ENCODE peak calls at places on chromosomes 3 and 15, in ten cellular contexts. B, P, U, C, S, I, T, X, Q and N are unnamed samples. For H3K9me3, the result is how much of the 10 kb centered on the place peaks cover.

GRCh38 chr3:124281453-124282316 is 289.8 kb upstream of the ROPN1 start:
- DNase-seq in B (no peak), T (no peak), S (peak), C (no peak), I (no peak), U (peak), X (peak), P (peak), Q (no peak), N (no peak)

GRCh38 chr3:44669760-44670159 is 21.2 kb downstream of the ZNF35 start:
- DNase-seq in Q (no peak), C (no peak), U (no peak), X (no peak), I (no peak), S (no peak), T (no peak), B (no peak), P (no peak), N (no peak)

GRCh38 chr3:185950720-185951119 is 12.9 kb upstream of the TRA2B start:
- DNase-seq in S (no peak), C (no peak), Q (no peak), X (no peak), P (no peak), B (no peak), I (no peak), T (no peak), U (no peak), N (no peak)

GRCh38 chr15:31811641-31812040 is 218.7 kb upstream of the CHRNA7 start:
- DNase-seq in T (no peak), Q (no peak), U (no peak), S (no peak), B (no peak), C (no peak), X (no peak), P (no peak), I (no peak), N (no peak)

GRCh38 chr3:54632834-54633233 is 295.0 kb downstream of the LRTM1 start:
- DNase-seq in X (no peak), P (no peak), I (no peak), U (no peak), C (no peak), S (no peak), B (no peak), T (no peak), Q (no peak), N (no peak)

GRCh38 chr3:149808209-149808829 is 4.7 kb upstream of the RNF13 start:
- DNase-seq in C (peak), U (peak), Q (peak), I (peak), T (peak), S (peak), B (peak), X (peak), P (peak), N (peak)

GRCh38 chr15:67955256-67955655 is 98.9 kb upstream of the PIAS1 start:
- DNase-seq in U (no peak), Q (no peak), I (no peak), B (no peak), T (no peak), C (no peak), P (no peak), S (no peak), X (no peak), N (no peak)

GRCh38 chr15:25785643-25786029 is 77.5 kb downstream of the ATP10A start:
- DNase-seq in T (no peak), S (no peak), C (no peak), P (no peak), B (no peak), I (no peak), U (no peak), Q (no peak), X (no peak), N (no peak)

GRCh38 chr15:29822100-29822684 is at the start of gene TJP1:
- DNase-seq in S (peak), Q (no peak), U (peak), X (peak), I (peak), P (peak), B (no peak), T (no peak), C (peak), N (peak)

GRCh38 chr15:31434418-31435255 is 108.0 kb downstream of the KLF13 start:
- DNase-seq in S (no peak), C (peak), U (peak), P (peak), I (peak), T (peak), Q (peak), X (peak), B (peak), N (peak)

GRCh38 chr3:139540686-139541085 is 1.1 kb upstream of the RBP1 start:
- DNase-seq in Q (no peak), T (no peak), X (no peak), P (no peak), B (no peak), C (no peak), I (no peak), U (no peak), S (no peak), N (no peak)

GRCh38 chr3:117548600-117548999 is 839.0 kb downstream of the TUSC7 start:
- DNase-seq in P (no peak), C (no peak), U (no peak), T (no peak), I (no peak), B (no peak), S (no peak), Q (no peak), X (no peak), N (no peak)

GRCh38 chr3:134976948-134977347 is 181.9 kb downstream of the EPHB1 start:
- DNase-seq in S (no peak), T (no peak), I (no peak), B (no peak), P (no peak), C (no peak), X (no peak), U (no peak), Q (no peak), N (no peak)

GRCh38 chr15:79743032-79743431 is 153.8 kb downstream of the MTHFS start:
- DNase-seq in P (no peak), B (no peak), I (no peak), S (no peak), C (no peak), T (no peak), X (no peak), U (no peak), Q (no peak), N (peak)

GRCh38 chr3:56790016-56790950 is 11.5 kb downstream of the ARHGEF3 start:
- DNase-seq in B (peak), U (no peak), S (no peak), P (no peak), X (peak), T (peak), Q (no peak), I (no peak), C (no peak), N (no peak)

GRCh38 chr3:64163755-64164148 is 61.5 kb downstream of the PRICKLE2 start:
- DNase-seq in U (no peak), X (no peak), Q (no peak), I (no peak), P (no peak), C (no peak), T (no peak), S (no peak), B (no peak), N (no peak)

GRCh38 chr15:73483053-73483452 is 40.1 kb downstream of the REC114 start:
- DNase-seq in I (no peak), C (no peak), S (no peak), X (peak), P (no peak), B (no peak), Q (no peak), U (no peak), T (no peak), N (no peak)

GRCh38 chr15:42010434-42010833 is 10.4 kb downstream of the PLA2G4E start:
- DNase-seq in T (no peak), C (no peak), S (peak), I (no peak), P (no peak), Q (no peak), U (no peak), X (no peak), B (no peak), N (no peak)

GRCh38 chr3:186750316-186750715 is 33.1 kb upstream of the EIF4A2 start:
- DNase-seq in C (no peak), P (no peak), B (no peak), I (no peak), Q (no peak), U (no peak), T (no peak), X (no peak), S (no peak), N (no peak)

GRCh38 chr15:85581495-85581894 is 201.1 kb downstream of the AKAP13 start:
- DNase-seq in X (peak), U (peak), C (no peak), I (peak), T (peak), Q (peak), B (peak), S (no peak), P (peak), N (no peak)

GRCh38 chr3:73586190-73586589 is 38.6 kb downstream of the PDZRN3 start:
- DNase-seq in U (no peak), S (no peak), C (no peak), P (no peak), I (no peak), T (no peak), Q (no peak), B (no peak), X (no peak), N (no peak)

GRCh38 chr15:68930268-68931022 is at the start of gene SPESP1:
- DNase-seq in B (peak), Q (peak), U (peak), X (peak), S (no peak), I (peak), C (no peak), T (peak), P (peak), N (no peak)

GRCh38 chr3:158802399-158803023 is 657 bp downstream of the MFSD1 start:
- DNase-seq in C (no peak), U (no peak), I (no peak), Q (peak), B (no peak), X (peak), P (peak), S (no peak), T (no peak), N (no peak)

GRCh38 chr3:123419850-123420292 is 29.0 kb downstream of the ADCY5 start:
- DNase-seq in Q (no peak), U (no peak), T (no peak), B (no peak), C (no peak), S (no peak), I (no peak), P (no peak), X (peak), N (no peak)

GRCh38 chr15:101563397-101563796 is 73.9 kb upstream of the PCSK6 start:
- DNase-seq in C (no peak), Q (no peak), X (no peak), S (no peak), U (no peak), P (no peak), B (no peak), I (no peak), T (no peak), N (no peak)

DNA sequence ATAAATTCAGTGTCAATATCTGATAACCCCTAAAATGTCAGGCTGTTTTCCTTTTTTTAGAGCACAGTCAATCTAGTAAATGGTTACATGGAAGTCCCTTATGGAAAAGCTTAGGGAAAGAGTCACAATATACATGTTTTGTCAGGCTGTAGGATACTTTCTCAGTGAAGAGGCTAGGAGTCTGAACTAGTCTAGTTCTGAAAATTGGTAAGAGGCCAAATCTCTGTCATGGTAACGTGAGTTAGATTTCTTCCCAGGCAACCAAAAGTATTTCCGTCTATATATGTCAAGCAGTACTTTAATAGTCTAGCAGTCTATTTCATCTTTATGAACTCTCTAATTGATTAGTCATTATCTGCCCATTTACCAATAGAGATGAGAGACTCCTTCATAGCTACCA is 215.9 kb upstream of the LRRC3B start:
- DNase-seq in I (no peak), C (no peak), T (no peak), Q (no peak), S (no peak), X (no peak), U (no peak), P (no peak), B (no peak), N (no peak)
- H3K9me3 ChIP-seq in I (under half), C (under half), T (under half), Q (under half), S (under half), X (under half), U (under half), P (under half), B (under half), N (under half)

GRCh38 chr3:195727596-195728195 is 6.9 kb downstream of the MUC20 start:
- DNase-seq in T (no peak), B (no peak), Q (no peak), S (no peak), I (peak), C (no peak), U (no peak), P (peak), X (no peak), N (no peak)
- H3K4me3 ChIP-seq in T (no peak), B (no peak), Q (no peak), S (no peak), I (no peak), C (no peak), U (no peak), P (no peak), X (no peak), N (no peak)

DNA sequence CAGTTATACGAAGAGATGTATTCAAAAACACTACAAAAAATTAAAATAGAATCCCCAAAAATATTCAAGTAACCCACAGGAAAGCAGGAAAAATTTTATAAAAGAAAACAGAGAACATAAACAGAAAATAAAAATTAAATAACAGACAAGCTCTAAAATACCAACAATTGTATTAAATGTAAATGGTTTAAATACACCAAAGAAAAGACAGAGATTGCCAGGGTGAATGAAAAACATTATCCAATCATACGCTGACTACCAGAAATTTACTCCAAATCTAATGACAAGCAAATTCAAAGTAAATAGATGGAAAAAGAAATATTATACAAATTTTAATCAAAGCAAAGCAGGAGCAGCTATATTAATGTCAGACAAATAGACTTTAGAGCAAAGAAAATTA is 103.6 kb downstream of the BOC start:
- DNase-seq in Q (no peak), I (no peak), P (no peak), B (no peak), C (no peak), X (no peak), U (no peak), S (no peak), T (no peak), N (no peak)
- H3K9me3 ChIP-seq in Q (under half), I (under half), P (under half), B (under half), C (under half), X (under half), U (under half), S (under half), T (under half), N (under half)

GRCh38 chr15:27619204-27619603 is 479.9 kb downstream of the OCA2 start:
- DNase-seq in Q (no peak), B (no peak), S (no peak), T (no peak), C (no peak), P (no peak), I (no peak), U (no peak), X (no peak), N (no peak)
- H3K4me3 ChIP-seq in Q (no peak), B (no peak), S (no peak), T (no peak), C (no peak), P (no peak), I (no peak), U (no peak), X (no peak), N (no peak)

GRCh38 chr3:7545334-7545733 is 684.4 kb downstream of the GRM7 start:
- DNase-seq in X (no peak), P (no peak), C (no peak), T (no peak), I (no peak), U (no peak), S (no peak), Q (no peak), B (no peak), N (no peak)

GRCh38 chr3:7547826-7548225 is 686.9 kb downstream of the GRM7 start:
- DNase-seq in X (no peak), I (no peak), T (no peak), U (no peak), Q (no peak), C (no peak), B (no peak), S (no peak), P (no peak), N (no peak)

GRCh38 chr3:7546219-7546618 is 685.3 kb downstream of the GRM7 start:
- DNase-seq in X (peak), Q (no peak), T (no peak), U (no peak), B (no peak), C (no peak), S (no peak), I (no peak), P (no peak), N (no peak)

DNA sequence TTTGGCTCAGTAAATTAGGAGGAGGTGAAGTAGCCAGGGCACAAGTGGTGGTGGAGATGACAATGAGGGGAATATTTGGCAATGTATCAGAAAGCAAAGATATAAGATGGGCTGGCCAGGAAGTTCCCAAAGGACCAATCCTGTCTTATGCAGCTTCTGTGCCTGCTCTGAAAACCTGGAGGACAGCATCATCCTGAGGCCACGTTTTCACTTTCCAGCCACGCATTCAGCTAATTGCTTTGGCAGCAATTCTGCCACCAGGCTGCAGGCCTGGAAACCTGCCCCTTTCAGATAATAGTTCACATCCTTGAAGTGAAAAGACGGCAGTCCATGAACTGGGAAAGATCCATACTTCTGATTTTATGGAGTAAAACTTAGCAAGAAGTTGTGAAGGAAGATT is 682.4 kb downstream of the GRM7 start:
- DNase-seq in I (no peak), S (no peak), X (no peak), T (no peak), Q (no peak), P (no peak), U (no peak), B (no peak), C (no peak), N (no peak)
- H3K9me3 ChIP-seq in I (under half), S (under half), X (under half), T (under half), Q (under half), P (under half), U (under half), B (under half), C (under half), N (under half)

GRCh38 chr3:133412511-133413165 is 12.8 kb downstream of the BFSP2 start:
- DNase-seq in U (no peak), B (no peak), P (no peak), C (peak), Q (no peak), X (peak), T (no peak), I (no peak), S (no peak), N (peak)

GRCh38 chr3:133408961-133409360 is 9.1 kb downstream of the BFSP2 start:
- DNase-seq in X (no peak), C (peak), Q (no peak), S (no peak), B (no peak), P (no peak), T (no peak), I (no peak), U (no peak), N (peak)

GRCh38 chr3:133414021-133414392 is 14.2 kb downstream of the BFSP2 start:
- DNase-seq in I (no peak), B (no peak), Q (no peak), C (no peak), X (no peak), P (no peak), T (no peak), U (no peak), S (no peak), N (no peak)

GRCh38 chr3:133410191-133410892 is 10.5 kb downstream of the BFSP2 start:
- DNase-seq in I (no peak), P (no peak), S (no peak), X (no peak), C (no peak), Q (no peak), T (no peak), B (no peak), U (no peak), N (no peak)

GRCh38 chr3:133413166-133414020 is 13.5 kb downstream of the BFSP2 start:
- DNase-seq in I (no peak), U (no peak), P (no peak), Q (no peak), S (no peak), T (no peak), B (no peak), C (no peak), X (peak), N (peak)
- H3K4me3 ChIP-seq in I (no peak), U (no peak), P (no peak), Q (no peak), S (no peak), T (no peak), B (no peak), C (peak), X (no peak), N (no peak)

DNA sequence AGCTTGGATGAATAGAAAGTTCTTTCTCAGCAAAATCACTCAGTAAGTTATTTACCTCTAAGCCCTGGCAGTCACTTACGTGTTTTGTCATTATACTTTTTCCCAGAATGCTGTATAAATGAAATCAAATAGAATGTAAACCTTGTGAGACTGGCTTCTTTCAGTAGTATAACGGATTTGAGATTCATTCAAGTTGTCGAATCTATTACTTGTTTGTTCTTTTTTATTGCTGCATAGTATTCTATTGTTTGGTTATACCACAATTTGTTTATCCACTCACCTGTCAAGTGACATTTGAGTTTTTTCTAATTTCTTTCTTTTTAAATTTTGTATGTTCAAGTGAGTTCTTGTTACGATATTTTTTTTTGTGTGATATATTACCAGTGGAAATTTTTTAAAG is 381.6 kb downstream of the EDEM1 start:
- DNase-seq in B (no peak), C (no peak), U (no peak), T (no peak), P (no peak), I (no peak), S (no peak), X (no peak), Q (no peak), N (no peak)
- H3K9me3 ChIP-seq in B (under half), C (under half), U (under half), T (under half), P (under half), I (under half), S (under half), X (under half), Q (under half), N (under half)

DNA sequence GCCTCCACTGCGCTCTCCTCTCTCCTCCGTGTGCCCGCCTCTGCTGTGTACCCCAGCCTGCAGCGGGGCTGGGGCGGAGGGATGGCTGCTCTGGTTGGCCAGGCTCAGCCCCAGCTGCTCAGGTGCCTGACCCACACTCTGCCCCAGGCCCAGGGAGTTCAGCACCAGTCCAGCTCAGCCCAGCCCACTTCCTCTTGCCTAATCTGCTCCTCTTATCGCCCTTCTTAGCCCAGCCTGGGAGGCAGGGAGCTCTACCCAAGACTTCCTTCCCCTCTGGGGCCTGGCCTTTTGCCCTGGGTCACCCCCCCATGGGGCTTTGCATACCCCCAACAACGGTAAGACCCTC is 1.1 kb upstream of the PLCB2 start:
- DNase-seq in X (peak), T (peak), P (peak), I (peak), Q (no peak), U (no peak), C (peak), B (no peak), S (no peak), N (no peak)
- H3K4me3 ChIP-seq in X (no peak), T (peak), P (peak), I (no peak), Q (peak), U (no peak), C (peak), B (peak), S (no peak), N (no peak)

GRCh38 chr3:142168514-142168913 is 19.2 kb upstream of the TFDP2 start:
- DNase-seq in U (no peak), T (no peak), X (no peak), I (no peak), B (no peak), S (no peak), C (no peak), Q (no peak), P (no peak), N (no peak)
- H3K9me3 ChIP-seq in U (under half), T (under half), X (under half), I (under half), B (under half), S (under half), C (under half), Q (under half), P (under half), N (under half)